ENCODE peak calls at places on chromosomes 5 and 9, in six cellular contexts. T, R, V, C, W and B are unnamed samples.

GRCh38 chr5:62184444-62184843 is 121.6 kb upstream of the KIF2A start:
- DNase-seq in V (no peak), R (no peak), W (no peak), T (no peak), C (no peak), B (no peak)

GRCh38 chr9:135989722-135990467 is 28.7 kb upstream of the UBAC1 start:
- DNase-seq in V (peak; percentile 12), R (no peak), C (no peak), T (no peak), W (no peak), B (no peak)

GRCh38 chr5:180178516-180179398 is 30.3 kb downstream of the RASGEF1C start:
- DNase-seq in W (no peak), V (no peak), C (no peak), R (no peak), T (no peak), B (no peak)

GRCh38 chr9:117777823-117778222 is 73.6 kb downstream of the TLR4 start:
- DNase-seq in C (no peak), W (no peak), V (no peak), T (no peak), R (no peak), B (no peak)

GRCh38 chr5:57422993-57423392 is 59.6 kb downstream of the ACTBL2 start:
- DNase-seq in C (no peak), R (no peak), T (no peak), W (no peak), V (no peak), B (no peak)

GRCh38 chr5:9302228-9302627 is 243.6 kb downstream of the SEMA5A start:
- DNase-seq in R (no peak), C (peak; percentile 12), T (no peak), V (no peak), W (no peak), B (no peak)

GRCh38 chr9:99601506-99601905 is 220.2 kb upstream of the NR4A3 start:
- DNase-seq in C (peak; percentile 30), W (no peak), T (no peak), R (no peak), V (no peak), B (peak; percentile 39)

GRCh38 chr5:132510076-132510475 is 19.5 kb upstream of the IRF1 start:
- DNase-seq in R (no peak), C (peak; percentile 94), T (peak; percentile 57), W (no peak), V (no peak), B (no peak)

GRCh38 chr5:146313027-146313426 is 25.6 kb upstream of the POU4F3 start:
- DNase-seq in T (no peak), R (no peak), W (no peak), C (peak; percentile 22), V (no peak), B (no peak)

GRCh38 chr5:72141440-72142271 is 34.4 kb downstream of the MAP1B start:
- DNase-seq in V (no peak), R (no peak), T (peak; percentile 81), C (peak; percentile 98), W (no peak), B (peak; percentile 88)

GRCh38 chr5:160169326-160169725 is 50.1 kb upstream of the PWWP2A start:
- DNase-seq in V (no peak), R (no peak), T (peak; percentile 79), C (peak; percentile 85), W (no peak), B (no peak)

GRCh38 chr9:106326493-106326892 is 536.5 kb upstream of the ZNF462 start:
- DNase-seq in C (no peak), W (no peak), R (no peak), T (no peak), V (no peak), B (no peak)

GRCh38 chr9:124017064-124017928 is 5.7 kb downstream of the LHX2 start:
- DNase-seq in V (no peak), C (no peak), R (no peak), T (no peak), W (no peak), B (no peak)

GRCh38 chr9:94941211-94941875 is 214.8 kb downstream of the AOPEP start:
- DNase-seq in T (no peak), C (peak; percentile 57), W (no peak), V (no peak), R (no peak), B (no peak)

GRCh38 chr9:38687389-38687842 is 32.5 kb downstream of the FAM240B start:
- DNase-seq in W (peak; percentile 11), V (no peak), C (peak; percentile 39), T (no peak), R (no peak), B (peak; percentile 54)

GRCh38 chr9:128396970-128397613 is 23.6 kb upstream of the CERCAM start:
- DNase-seq in V (no peak), W (no peak), C (no peak), T (no peak), R (no peak), B (no peak)

GRCh38 chr9:115063058-115063850 is 54.7 kb downstream of the TNC start:
- DNase-seq in V (no peak), T (peak; percentile 28), R (no peak), C (peak; percentile 85), W (no peak), B (no peak)

GRCh38 chr5:128519830-128520229 is 18.2 kb downstream of the FBN2 start:
- DNase-seq in C (no peak), W (no peak), R (no peak), V (no peak), T (no peak), B (no peak)

GRCh38 chr5:76608833-76609232 is 14.4 kb downstream of the F2RL2 start:
- DNase-seq in V (no peak), W (no peak), C (peak; percentile 46), T (no peak), R (peak; percentile 38), B (peak; percentile 24)

GRCh38 chr9:87054999-87055686 is 107.8 kb upstream of the GAS1 start:
- DNase-seq in V (no peak), T (no peak), R (no peak), C (no peak), W (no peak), B (no peak)

GRCh38 chr5:138654281-138654867 is 79.2 kb upstream of the HSPA9 start:
- DNase-seq in T (no peak), V (peak; percentile 58), W (peak; percentile 37), C (peak; percentile 90), R (peak; percentile 59), B (no peak)

GRCh38 chr9:137380606-137381005 is 42.4 kb downstream of the EXD3 start:
- DNase-seq in R (no peak), V (no peak), T (no peak), W (no peak), C (no peak), B (no peak)

GRCh38 chr9:112203536-112203935 is 28.4 kb upstream of the SUSD1 start:
- DNase-seq in V (no peak), W (no peak), T (no peak), R (no peak), C (peak; percentile 86), B (peak; percentile 34)

GRCh38 chr5:82356808-82357671 is 78.9 kb upstream of the RPS23 start:
- DNase-seq in T (peak; percentile 88), W (peak; percentile 45), C (peak; percentile 98), R (peak; percentile 21), V (peak; percentile 60), B (no peak)

GRCh38 chr5:91499943-91500531 is 116.9 kb upstream of the ARRDC3 start:
- DNase-seq in C (peak; percentile 51), V (no peak), W (no peak), T (peak; percentile 7), R (peak; percentile 32), B (peak; percentile 16)

GRCh38 chr9:124000161-124000783 is 11.3 kb upstream of the LHX2 start:
- DNase-seq in V (no peak), W (no peak), T (no peak), R (no peak), C (no peak), B (no peak)

GRCh38 chr5:73265641-73266040 is 92.6 kb downstream of the TMEM174 start:
- DNase-seq in R (no peak), T (no peak), C (no peak), V (no peak), W (no peak), B (no peak)

GRCh38 chr5:116097301-116097700 is 12.5 kb downstream of the COMMD10 start:
- DNase-seq in V (no peak), T (no peak), W (no peak), C (no peak), R (no peak), B (peak; percentile 84)

GRCh38 chr9:21334603-21334968 is 618 bp downstream of the KLHL9 start:
- DNase-seq in R (no peak), T (no peak), C (no peak), V (no peak), W (no peak), B (no peak)

GRCh38 chr5:172887735-172888134 is 53.7 kb downstream of the ERGIC1 start:
- DNase-seq in W (no peak), V (no peak), R (no peak), T (no peak), C (no peak), B (peak; percentile 71)

GRCh38 chr9:125043631-125044030 is 99.7 kb downstream of the SCAI start:
- DNase-seq in V (no peak), C (no peak), T (no peak), R (no peak), W (no peak), B (no peak)

GRCh38 chr9:86660146-86660545 is 287.2 kb downstream of the GAS1 start:
- DNase-seq in R (no peak), W (no peak), V (no peak), T (peak; percentile 75), C (peak; percentile 46), B (no peak)

GRCh38 chr9:7003876-7004275 is 246.1 kb downstream of the KDM4C start:
- DNase-seq in W (no peak), T (no peak), R (no peak), V (no peak), C (no peak), B (no peak)

GRCh38 chr9:5884191-5884590 is 6.5 kb upstream of the MLANA start:
- DNase-seq in V (no peak), C (peak; percentile 22), R (no peak), T (no peak), W (no peak), B (no peak)

GRCh38 chr9:96021616-96022444 is 146.3 kb downstream of the ERCC6L2 start:
- DNase-seq in R (peak; percentile 54), V (no peak), T (no peak), C (peak; percentile 10), W (no peak), B (no peak)

GRCh38 chr9:93237535-93237934 is 53.6 kb downstream of the WNK2 start:
- DNase-seq in R (no peak), V (no peak), W (no peak), C (peak; percentile 13), T (no peak), B (no peak)

GRCh38 chr9:97503862-97504210 is 2.4 kb downstream of the TMOD1 start:
- DNase-seq in C (no peak), T (no peak), W (no peak), R (no peak), V (no peak), B (no peak)

GRCh38 chr9:37107701-37108100 is 12.7 kb upstream of the ZCCHC7 start:
- DNase-seq in W (no peak), R (no peak), C (no peak), T (no peak), V (no peak), B (no peak)

GRCh38 chr5:172145870-172146747 is 41.9 kb downstream of the STK10 start:
- DNase-seq in R (no peak), V (no peak), C (no peak), T (no peak), W (no peak), B (no peak)